ENCODE peak calls at places on chromosomes 5 and 9, in six cellular contexts. I is ELR; A is ELF-1; S is HuH-7.5; G is activated CD4-positive, alpha-beta T cell treated with anti-CD3 and anti-CD28 coated beads, Interleukin-2, amount 50 U/mL, for 24 hours; Z is AG04449. F is an unnamed sample.

GRCh38 chr9:81237565-81238231 is 451.6 kb downstream of the TLE1 start:
- DNase-seq in I (no peak), A (no peak), S (no peak), G (no peak), Z (no peak), F (no peak)

GRCh38 chr9:122058707-122059106 is 34.4 kb downstream of the TTLL11 start:
- DNase-seq in I (no peak), A (no peak), S (no peak), G (no peak), Z (no peak), F (no peak)

GRCh38 chr9:134637696-134638502 is 3.7 kb upstream of the COL5A1 start:
- DNase-seq in I (no peak), A (peak), S (no peak), G (no peak), Z (no peak), F (no peak)

GRCh38 chr9:130707225-130707976 is 13.8 kb downstream of the EXOSC2 start:
- DNase-seq in I (peak), A (peak), S (no peak), G (peak), Z (no peak), F (peak)

GRCh38 chr5:72402959-72403628 is 82.9 kb downstream of the PTCD2 start:
- DNase-seq in I (peak), A (peak), S (no peak), G (no peak), Z (no peak), F (peak)

GRCh38 chr9:130156672-130157071 is 15.5 kb upstream of the NCS1 start:
- DNase-seq in I (no peak), A (no peak), S (no peak), G (no peak), Z (no peak), F (no peak)

GRCh38 chr9:135381911-135382310 is 97.7 kb upstream of the PPP1R26 start:
- DNase-seq in I (no peak), A (no peak), S (no peak), G (no peak), Z (no peak), F (no peak)

GRCh38 chr5:165457854-165458481 is 1952.5 kb downstream of the MAT2B start:
- DNase-seq in I (peak), A (no peak), S (no peak), G (no peak), Z (no peak), F (peak)

GRCh38 chr5:35821513-35821912 is 35.2 kb upstream of the IL7R start:
- DNase-seq in I (no peak), A (no peak), S (no peak), G (no peak), Z (no peak), F (no peak)

GRCh38 chr5:30398427-30398826 is 795.1 kb upstream of the CDH6 start:
- DNase-seq in I (no peak), A (no peak), S (no peak), G (no peak), Z (no peak), F (no peak)

GRCh38 chr5:78008356-78008967 is 232.3 kb upstream of the TBCA start:
- DNase-seq in I (peak), A (peak), S (peak), G (no peak), Z (no peak), F (peak)

GRCh38 chr5:32331217-32331926 is 18.6 kb upstream of the MTMR12 start:
- DNase-seq in I (no peak), A (peak), S (no peak), G (no peak), Z (no peak), F (no peak)

GRCh38 chr9:85001925-85002324 is 332.4 kb downstream of the NTRK2 start:
- DNase-seq in I (no peak), A (peak), S (no peak), G (no peak), Z (no peak), F (peak)

GRCh38 chr9:136093331-136093986 is 1.6 kb downstream of the NACC2 start:
- DNase-seq in I (peak), A (no peak), S (peak), G (no peak), Z (no peak), F (no peak)

GRCh38 chr9:137807721-137808703 is 69.6 kb upstream of the CACNA1B start:
- DNase-seq in I (no peak), A (no peak), S (no peak), G (no peak), Z (no peak), F (no peak)

GRCh38 chr5:76542887-76543690 is 80.1 kb downstream of the F2RL2 start:
- DNase-seq in I (no peak), A (no peak), S (no peak), G (peak), Z (no peak), F (no peak)

GRCh38 chr9:136839229-136840139 is 2.8 kb upstream of the AJM1 start:
- DNase-seq in I (no peak), A (no peak), S (no peak), G (no peak), Z (no peak), F (no peak)

GRCh38 chr5:52987711-52988329 is 1.3 kb upstream of the ITGA2 start:
- DNase-seq in I (peak), A (peak), S (peak), G (no peak), Z (no peak), F (no peak)

GRCh38 chr5:18433336-18433735 is 799.1 kb downstream of the TAF11L14 start:
- DNase-seq in I (no peak), A (no peak), S (no peak), G (no peak), Z (no peak), F (no peak)

GRCh38 chr9:77132991-77133390 is 44.3 kb upstream of the VPS13A start:
- DNase-seq in I (no peak), A (no peak), S (no peak), G (no peak), Z (peak), F (no peak)

F was measured in iPS-NIHi11.